ENCODE peak calls at places on chromosomes 11 and 22, in seven cellular contexts. One of them, this sample, is unnamed.

GRCh38 chr22:25510926-25511325 is 53.5 kb upstream of the GRK3 start:
- DNase-seq in A549: no peak
- DNase-seq in fibroblast of mammary gland: no peak
- DNase-seq in tibial artery: no peak
- DNase-seq in tibial nerve: no peak
- DNase-seq in adrenal gland: no peak
- DNase-seq in HFF-Myc: no peak
- DNase-seq in this sample: no peak

GRCh38 chr22:32615874-32616564 is 141.4 kb downstream of the FBXO7 start:
- DNase-seq in A549: no peak
- DNase-seq in fibroblast of mammary gland: no peak
- DNase-seq in tibial artery: no peak
- DNase-seq in tibial nerve: no peak
- DNase-seq in adrenal gland: no peak
- DNase-seq in HFF-Myc: no peak
- DNase-seq in this sample: no peak

GRCh38 chr11:40175980-40176379 is 1283.5 kb downstream of the LRRC4C start:
- DNase-seq in A549: no peak
- DNase-seq in fibroblast of mammary gland: no peak
- DNase-seq in tibial artery: no peak
- DNase-seq in tibial nerve: no peak
- DNase-seq in adrenal gland: no peak
- DNase-seq in HFF-Myc: no peak
- DNase-seq in this sample: no peak

GRCh38 chr22:48182896-48183805 is 1420.7 kb downstream of the TBC1D22A start:
- DNase-seq in A549: no peak
- DNase-seq in fibroblast of mammary gland: no peak
- DNase-seq in tibial artery: no peak
- DNase-seq in tibial nerve: no peak
- DNase-seq in adrenal gland: no peak
- DNase-seq in HFF-Myc: no peak
- DNase-seq in this sample: no peak

GRCh38 chr11:99893803-99894202 is 793.3 kb upstream of the ARHGAP42 start:
- DNase-seq in A549: no peak
- DNase-seq in fibroblast of mammary gland: no peak
- DNase-seq in tibial artery: no peak
- DNase-seq in tibial nerve: no peak
- DNase-seq in adrenal gland: no peak
- DNase-seq in HFF-Myc: no peak
- DNase-seq in this sample: no peak

GRCh38 chr11:77379253-77379652 is 77.8 kb upstream of the GDPD4 start:
- DNase-seq in A549: no peak
- DNase-seq in fibroblast of mammary gland: peak
- DNase-seq in tibial artery: no peak
- DNase-seq in tibial nerve: no peak
- DNase-seq in adrenal gland: no peak
- DNase-seq in HFF-Myc: no peak
- DNase-seq in this sample: no peak

GRCh38 chr11:122207505-122207904 is 91.5 kb upstream of the BLID start:
- DNase-seq in A549: no peak
- DNase-seq in fibroblast of mammary gland: peak
- DNase-seq in tibial artery: no peak
- DNase-seq in tibial nerve: peak
- DNase-seq in adrenal gland: no peak
- DNase-seq in HFF-Myc: no peak
- DNase-seq in this sample: no peak

GRCh38 chr22:20024225-20025087 is 3.5 kb downstream of the TANGO2 start:
- DNase-seq in A549: no peak
- DNase-seq in fibroblast of mammary gland: no peak
- DNase-seq in tibial artery: no peak
- DNase-seq in tibial nerve: no peak
- DNase-seq in adrenal gland: no peak
- DNase-seq in HFF-Myc: no peak
- DNase-seq in this sample: no peak

GRCh38 chr22:42905702-42906183 is 48.7 kb upstream of the ARFGAP3 start:
- DNase-seq in A549: no peak
- DNase-seq in fibroblast of mammary gland: no peak
- DNase-seq in tibial artery: peak
- DNase-seq in tibial nerve: no peak
- DNase-seq in adrenal gland: peak
- DNase-seq in HFF-Myc: no peak
- DNase-seq in this sample: no peak

GRCh38 chr22:26322179-26322905 is 106.7 kb upstream of the ASPHD2 start:
- DNase-seq in A549: no peak
- DNase-seq in fibroblast of mammary gland: peak
- DNase-seq in tibial artery: no peak
- DNase-seq in tibial nerve: no peak
- DNase-seq in adrenal gland: no peak
- DNase-seq in HFF-Myc: peak
- DNase-seq in this sample: no peak

GRCh38 chr22:30332994-30333706 is 6.4 kb upstream of the TBC1D10A start:
- DNase-seq in A549: no peak
- DNase-seq in fibroblast of mammary gland: no peak
- DNase-seq in tibial artery: no peak
- DNase-seq in tibial nerve: no peak
- DNase-seq in adrenal gland: no peak
- DNase-seq in HFF-Myc: no peak
- DNase-seq in this sample: no peak

GRCh38 chr11:60194511-60194910 is 11.6 kb upstream of the MS4A6A start:
- DNase-seq in A549: no peak
- DNase-seq in fibroblast of mammary gland: no peak
- DNase-seq in tibial artery: no peak
- DNase-seq in tibial nerve: no peak
- DNase-seq in adrenal gland: no peak
- DNase-seq in HFF-Myc: no peak
- DNase-seq in this sample: no peak

GRCh38 chr11:57601297-57601696 is 3.8 kb downstream of the SERPING1 start:
- DNase-seq in A549: no peak
- DNase-seq in fibroblast of mammary gland: no peak
- DNase-seq in tibial artery: no peak
- DNase-seq in tibial nerve: no peak
- DNase-seq in adrenal gland: no peak
- DNase-seq in HFF-Myc: no peak
- DNase-seq in this sample: no peak

GRCh38 chr22:26592368-26593015 is 2.6 kb upstream of the TPST2 start:
- DNase-seq in A549: no peak
- DNase-seq in fibroblast of mammary gland: no peak
- DNase-seq in tibial artery: no peak
- DNase-seq in tibial nerve: no peak
- DNase-seq in adrenal gland: no peak
- DNase-seq in HFF-Myc: no peak
- DNase-seq in this sample: peak

GRCh38 chr11:134560566-134561347 is 148.7 kb upstream of the B3GAT1 start:
- DNase-seq in A549: no peak
- DNase-seq in fibroblast of mammary gland: no peak
- DNase-seq in tibial artery: no peak
- DNase-seq in tibial nerve: no peak
- DNase-seq in adrenal gland: peak
- DNase-seq in HFF-Myc: no peak
- DNase-seq in this sample: no peak

GRCh38 chr11:19597194-19597593 is 115.4 kb upstream of the NAV2 start:
- DNase-seq in A549: no peak
- DNase-seq in fibroblast of mammary gland: peak
- DNase-seq in tibial artery: no peak
- DNase-seq in tibial nerve: no peak
- DNase-seq in adrenal gland: no peak
- DNase-seq in HFF-Myc: peak
- DNase-seq in this sample: no peak

GRCh38 chr22:20818471-20818870 is 40.1 kb downstream of the PI4KA start:
- DNase-seq in A549: no peak
- DNase-seq in fibroblast of mammary gland: no peak
- DNase-seq in tibial artery: no peak
- DNase-seq in tibial nerve: no peak
- DNase-seq in adrenal gland: no peak
- DNase-seq in HFF-Myc: no peak
- DNase-seq in this sample: no peak

GRCh38 chr11:72326151-72326842 is 82.3 kb upstream of the PHOX2A start:
- DNase-seq in A549: no peak
- DNase-seq in fibroblast of mammary gland: peak
- DNase-seq in tibial artery: no peak
- DNase-seq in tibial nerve: no peak
- DNase-seq in adrenal gland: no peak
- DNase-seq in HFF-Myc: no peak
- DNase-seq in this sample: no peak

GRCh38 chr11:71338806-71339177 is 86.4 kb upstream of the SHANK2 start:
- DNase-seq in A549: no peak
- DNase-seq in fibroblast of mammary gland: no peak
- DNase-seq in tibial artery: no peak
- DNase-seq in tibial nerve: no peak
- DNase-seq in adrenal gland: no peak
- DNase-seq in HFF-Myc: no peak
- DNase-seq in this sample: no peak

GRCh38 chr22:31611065-31611760 is 50.8 kb downstream of the PISD start:
- DNase-seq in A549: no peak
- DNase-seq in fibroblast of mammary gland: no peak
- DNase-seq in tibial artery: no peak
- DNase-seq in tibial nerve: no peak
- DNase-seq in adrenal gland: no peak
- DNase-seq in HFF-Myc: no peak
- DNase-seq in this sample: no peak

GRCh38 chr11:73188301-73188700 is 29.8 kb upstream of the P2RY2 start:
- DNase-seq in A549: no peak
- DNase-seq in fibroblast of mammary gland: no peak
- DNase-seq in tibial artery: no peak
- DNase-seq in tibial nerve: no peak
- DNase-seq in adrenal gland: peak
- DNase-seq in HFF-Myc: no peak
- DNase-seq in this sample: no peak

GRCh38 chr11:30465192-30465591 is 121.0 kb downstream of the MPPED2 start:
- DNase-seq in A549: no peak
- DNase-seq in fibroblast of mammary gland: no peak
- DNase-seq in tibial artery: no peak
- DNase-seq in tibial nerve: no peak
- DNase-seq in adrenal gland: no peak
- DNase-seq in HFF-Myc: no peak
- DNase-seq in this sample: no peak

GRCh38 chr11:111585371-111585770 is 16.9 kb upstream of the SIK2 start:
- DNase-seq in A549: no peak
- DNase-seq in fibroblast of mammary gland: peak
- DNase-seq in tibial artery: no peak
- DNase-seq in tibial nerve: no peak
- DNase-seq in adrenal gland: no peak
- DNase-seq in HFF-Myc: no peak
- DNase-seq in this sample: no peak

GRCh38 chr22:43126506-43127165 is 16.1 kb downstream of the BIK start:
- DNase-seq in A549: peak
- DNase-seq in fibroblast of mammary gland: peak
- DNase-seq in tibial artery: no peak
- DNase-seq in tibial nerve: no peak
- DNase-seq in adrenal gland: no peak
- DNase-seq in HFF-Myc: peak
- DNase-seq in this sample: no peak

GRCh38 chr11:110422306-110422924 is 7.3 kb upstream of the FDX1 start:
- DNase-seq in A549: no peak
- DNase-seq in fibroblast of mammary gland: no peak
- DNase-seq in tibial artery: no peak
- DNase-seq in tibial nerve: no peak
- DNase-seq in adrenal gland: no peak
- DNase-seq in HFF-Myc: no peak
- DNase-seq in this sample: no peak
- TF ChIP-seq CTCF in A549: no peak
- TF ChIP-seq CTCF in fibroblast of mammary gland: no peak
- TF ChIP-seq CTCF in tibial artery: no peak
- TF ChIP-seq CTCF in tibial nerve: no peak
- TF ChIP-seq CTCF in adrenal gland: no peak
- TF ChIP-seq CTCF in HFF-Myc: no peak
- TF ChIP-seq CTCF in this sample: no peak

GRCh38 chr11:41457216-41458014 is 2.0 kb downstream of the LRRC4C start:
- DNase-seq in A549: no peak
- DNase-seq in fibroblast of mammary gland: no peak
- DNase-seq in tibial artery: no peak
- DNase-seq in tibial nerve: no peak
- DNase-seq in adrenal gland: no peak
- DNase-seq in HFF-Myc: no peak
- DNase-seq in this sample: no peak

GRCh38 chr11:41461057-41461681 is 1.7 kb upstream of the LRRC4C start:
- DNase-seq in A549: no peak
- DNase-seq in fibroblast of mammary gland: peak
- DNase-seq in tibial artery: no peak
- DNase-seq in tibial nerve: peak
- DNase-seq in adrenal gland: no peak
- DNase-seq in HFF-Myc: no peak
- DNase-seq in this sample: no peak

GRCh38 chr11:41456288-41456687 is 3.2 kb downstream of the LRRC4C start:
- DNase-seq in A549: no peak
- DNase-seq in fibroblast of mammary gland: no peak
- DNase-seq in tibial artery: no peak
- DNase-seq in tibial nerve: no peak
- DNase-seq in adrenal gland: no peak
- DNase-seq in HFF-Myc: no peak
- DNase-seq in this sample: no peak

DNA sequence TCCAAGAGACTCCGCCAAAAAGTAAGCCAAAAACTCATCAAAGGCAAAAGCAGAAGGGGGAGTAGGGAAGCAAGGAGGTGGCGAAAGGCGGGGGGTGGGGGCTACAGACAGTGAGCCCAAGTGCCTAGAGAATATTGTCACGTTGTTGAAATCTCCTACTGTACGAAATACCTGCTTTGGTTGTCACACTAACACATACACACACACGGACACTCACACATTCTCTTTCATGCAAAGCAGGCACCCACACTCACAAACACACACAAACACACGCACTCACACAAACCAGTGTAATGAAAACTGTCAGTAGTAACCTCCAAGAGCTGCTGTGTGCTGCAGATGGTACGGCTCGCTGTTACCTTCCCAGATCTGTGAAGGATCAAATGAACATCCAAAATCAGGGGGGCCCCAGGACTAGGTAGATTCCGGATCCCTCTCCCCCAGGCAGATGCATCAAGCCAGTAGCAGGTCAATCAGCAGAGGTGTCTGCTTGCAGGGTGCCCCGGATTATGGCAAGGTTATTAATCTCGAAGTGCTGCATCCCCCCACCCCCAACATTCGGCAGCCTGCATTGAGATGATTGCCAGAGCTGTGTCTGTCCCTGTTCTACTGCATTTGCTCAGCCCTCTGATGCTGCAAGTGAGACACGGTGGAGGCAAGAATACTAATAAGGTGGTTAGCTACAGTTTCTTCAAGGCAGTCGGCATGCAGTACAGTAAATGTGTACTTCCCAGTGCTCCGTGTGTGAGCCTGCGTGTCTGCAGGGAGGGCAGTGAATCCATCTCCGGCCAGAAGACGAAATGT is at the start of gene LRRC4C:
- DNase-seq in A549: no peak
- DNase-seq in fibroblast of mammary gland: no peak
- DNase-seq in tibial artery: no peak
- DNase-seq in tibial nerve: no peak
- DNase-seq in adrenal gland: no peak
- DNase-seq in HFF-Myc: no peak
- DNase-seq in this sample: no peak
- TF ChIP-seq CTCF in A549: no peak
- TF ChIP-seq CTCF in fibroblast of mammary gland: no peak
- TF ChIP-seq CTCF in tibial artery: no peak
- TF ChIP-seq CTCF in tibial nerve: no peak
- TF ChIP-seq CTCF in adrenal gland: no peak
- TF ChIP-seq CTCF in HFF-Myc: no peak
- TF ChIP-seq CTCF in this sample: no peak

GRCh38 chr11:129856036-129856435 is 39.3 kb downstream of the NFRKB start:
- DNase-seq in A549: no peak
- DNase-seq in fibroblast of mammary gland: no peak
- DNase-seq in tibial artery: no peak
- DNase-seq in tibial nerve: no peak
- DNase-seq in adrenal gland: no peak
- DNase-seq in HFF-Myc: no peak
- DNase-seq in this sample: no peak
- TF ChIP-seq CTCF in A549: no peak
- TF ChIP-seq CTCF in fibroblast of mammary gland: no peak
- TF ChIP-seq CTCF in tibial artery: no peak
- TF ChIP-seq CTCF in tibial nerve: no peak
- TF ChIP-seq CTCF in adrenal gland: no peak
- TF ChIP-seq CTCF in HFF-Myc: no peak
- TF ChIP-seq CTCF in this sample: no peak

GRCh38 chr11:9717040-9717357 is 53.1 kb downstream of the SWAP70 start:
- DNase-seq in A549: no peak
- DNase-seq in fibroblast of mammary gland: no peak
- DNase-seq in tibial artery: no peak
- DNase-seq in tibial nerve: no peak
- DNase-seq in adrenal gland: no peak
- DNase-seq in HFF-Myc: no peak
- DNase-seq in this sample: no peak
- TF ChIP-seq CTCF in A549: no peak
- TF ChIP-seq CTCF in fibroblast of mammary gland: no peak
- TF ChIP-seq CTCF in tibial artery: no peak
- TF ChIP-seq CTCF in tibial nerve: no peak
- TF ChIP-seq CTCF in adrenal gland: no peak
- TF ChIP-seq CTCF in HFF-Myc: no peak
- TF ChIP-seq CTCF in this sample: no peak

This sample was measured in GM13976.